ENCODE peak calls at places on chromosome 10, in seven cellular contexts. C, J, O, P, N, Q and I are unnamed samples.

GRCh38 chr10:30420266-30420665 is 13.7 kb upstream of the MAP3K8 start:
- DNase-seq in N (no peak), O (no peak), J (no peak), C (no peak), P (no peak), Q (no peak), I (no peak)

GRCh38 chr10:43055991-43056567 is 20.8 kb upstream of the RET start:
- DNase-seq in C (no peak), J (no peak), Q (no peak), P (no peak), N (no peak), O (peak), I (no peak)

GRCh38 chr10:51687296-51687695 is 12.1 kb downstream of the CSTF2T start:
- DNase-seq in Q (no peak), J (no peak), O (no peak), C (no peak), N (no peak), P (no peak), I (no peak)

GRCh38 chr10:50809596-50809995 is 69.9 kb downstream of the ASAH2B start:
- DNase-seq in J (no peak), O (no peak), Q (no peak), N (no peak), P (no peak), C (no peak), I (no peak)

GRCh38 chr10:97371696-97372095 is 29.4 kb downstream of the RRP12 start:
- DNase-seq in Q (peak), C (no peak), P (no peak), O (no peak), N (no peak), J (no peak), I (no peak)

GRCh38 chr10:93406367-93407145 is 75.6 kb downstream of the MYOF start:
- DNase-seq in P (no peak), O (peak), N (no peak), Q (no peak), C (no peak), J (no peak), I (no peak)

GRCh38 chr10:129685271-129685670 is 218.2 kb downstream of the MGMT start:
- DNase-seq in O (no peak), J (no peak), P (no peak), C (no peak), N (no peak), Q (no peak), I (no peak)

GRCh38 chr10:50585921-50586739 is 37.6 kb downstream of the SGMS1 start:
- DNase-seq in N (no peak), O (no peak), J (no peak), Q (no peak), P (no peak), C (no peak), I (no peak)

GRCh38 chr10:28661035-28661434 is 16.3 kb upstream of the BAMBI start:
- DNase-seq in N (no peak), Q (no peak), C (no peak), O (peak), P (no peak), J (no peak), I (no peak)

GRCh38 chr10:51000976-51001375 is 73.3 kb upstream of the PRKG1 start:
- DNase-seq in J (no peak), P (no peak), O (no peak), Q (no peak), C (no peak), N (no peak), I (no peak)

GRCh38 chr10:61733358-61733940 is 70.7 kb downstream of the CABCOCO1 start:
- DNase-seq in N (peak), C (peak), O (peak), Q (no peak), J (no peak), P (peak), I (no peak)

GRCh38 chr10:132482090-132482489 is 55.5 kb upstream of the INPP5A start:
- DNase-seq in P (no peak), Q (no peak), J (no peak), C (peak), N (no peak), O (peak), I (no peak)

GRCh38 chr10:132449051-132449825 is 52.2 kb downstream of the PWWP2B start:
- DNase-seq in Q (no peak), C (no peak), N (no peak), P (no peak), J (no peak), O (no peak), I (no peak)

GRCh38 chr10:34801066-34801738 is 13.9 kb downstream of the PARD3 start:
- DNase-seq in Q (no peak), P (no peak), J (no peak), O (peak), C (no peak), N (no peak), I (no peak)

GRCh38 chr10:119737827-119738226 is 12.0 kb downstream of the INPP5F start:
- DNase-seq in P (no peak), J (no peak), N (no peak), C (peak), O (peak), Q (no peak), I (no peak)

GRCh38 chr10:110527731-110528171 is 30.0 kb downstream of the DUSP5 start:
- DNase-seq in O (no peak), N (no peak), C (no peak), J (no peak), Q (no peak), P (no peak), I (no peak)

GRCh38 chr10:111871458-111871857 is 312.1 kb downstream of the GPAM start:
- DNase-seq in C (no peak), J (no peak), O (no peak), P (no peak), N (no peak), Q (no peak), I (no peak)

GRCh38 chr10:121771957-121772356 is 155.9 kb downstream of the ATE1 start:
- DNase-seq in P (no peak), J (no peak), O (no peak), Q (no peak), C (peak), N (no peak), I (no peak)

GRCh38 chr10:70253878-70254765 is 20.9 kb upstream of the PPA1 start:
- DNase-seq in J (no peak), Q (no peak), N (peak), O (no peak), C (no peak), P (no peak), I (no peak)

GRCh38 chr10:3764626-3765375 is 20.2 kb downstream of the KLF6 start:
- DNase-seq in P (no peak), Q (no peak), N (no peak), C (no peak), O (no peak), J (no peak), I (no peak)

GRCh38 chr10:126731613-126731995 is 61.1 kb upstream of the C10orf90 start:
- DNase-seq in Q (no peak), J (no peak), O (no peak), P (no peak), N (no peak), C (no peak), I (no peak)